ENCODE peak calls at places on chromosomes 3 and 15, in six cellular contexts. R is heart left ventricle, U is ovary, Y is tibial nerve, O is Peyer's patch, F is breast epithelium. B is an unnamed sample. For H3K4me1, the result is how much of the 10 kb centered on the place peaks cover.

GRCh38 chr3:173725507-173725906 is 328.0 kb downstream of the NLGN1 start:
- DNase-seq in R (no peak), U (no peak), Y (no peak), O (no peak), F (no peak), B (no peak)

GRCh38 chr3:105686324-105686897 is 182.4 kb downstream of the CBLB start:
- DNase-seq in R (no peak), U (no peak), Y (no peak), O (no peak), F (no peak), B (no peak)

GRCh38 chr3:47266709-47267489 is 15.7 kb downstream of the KIF9 start:
- DNase-seq in R (peak), U (peak), Y (peak), O (peak), F (peak), B (peak)

GRCh38 chr3:113062717-113063116 is 71.9 kb downstream of the GTPBP8 start:
- DNase-seq in R (no peak), U (no peak), Y (no peak), O (no peak), F (no peak), B (no peak)

GRCh38 chr3:183560607-183561006 is 5.1 kb upstream of the KLHL6 start:
- DNase-seq in R (no peak), U (no peak), Y (no peak), O (peak), F (no peak), B (no peak)

GRCh38 chr3:138875754-138876664 is 41.3 kb upstream of the PIK3CB start:
- DNase-seq in R (no peak), U (no peak), Y (no peak), O (no peak), F (no peak), B (no peak)

GRCh38 chr3:126129408-126129891 is 45.5 kb upstream of the SLC41A3 start:
- DNase-seq in R (no peak), U (no peak), Y (no peak), O (no peak), F (peak), B (peak)

GRCh38 chr3:12670789-12671450 is 7.0 kb upstream of the RAF1 start:
- DNase-seq in R (no peak), U (no peak), Y (no peak), O (no peak), F (no peak), B (peak)

GRCh38 chr15:68812596-68813548 is 7.8 kb downstream of the ANP32A start:
- DNase-seq in R (no peak), U (no peak), Y (no peak), O (no peak), F (peak), B (no peak)

GRCh38 chr3:45748068-45748467 is 48.3 kb downstream of the SLC6A20 start:
- DNase-seq in R (no peak), U (no peak), Y (no peak), O (no peak), F (no peak), B (no peak)

GRCh38 chr15:69311319-69311721 is 12.6 kb downstream of the PAQR5 start:
- DNase-seq in R (no peak), U (no peak), Y (no peak), O (no peak), F (no peak), B (no peak)

GRCh38 chr3:111917300-111917699 is 58.2 kb downstream of the PHLDB2 start:
- DNase-seq in R (no peak), U (no peak), Y (no peak), O (no peak), F (no peak), B (no peak)

GRCh38 chr15:79560384-79560783 is 128.2 kb downstream of the MINAR1 start:
- DNase-seq in R (no peak), U (no peak), Y (no peak), O (no peak), F (no peak), B (no peak)

GRCh38 chr3:63975705-63976104 is 47.6 kb downstream of the PSMD6 start:
- DNase-seq in R (peak), U (no peak), Y (peak), O (no peak), F (no peak), B (peak)

GRCh38 chr3:187954486-187955075 is 199.4 kb upstream of the LPP start:
- DNase-seq in R (no peak), U (no peak), Y (no peak), O (no peak), F (no peak), B (no peak)

GRCh38 chr3:172257638-172258400 is 190.4 kb downstream of the GHSR start:
- DNase-seq in R (no peak), U (no peak), Y (no peak), O (no peak), F (no peak), B (no peak)

GRCh38 chr3:172256101-172256687 is 192.1 kb downstream of the GHSR start:
- DNase-seq in R (peak), U (peak), Y (peak), O (no peak), F (no peak), B (no peak)

GRCh38 chr3:172251211-172251610 is 197.0 kb downstream of the GHSR start:
- DNase-seq in R (no peak), U (no peak), Y (no peak), O (no peak), F (no peak), B (no peak)

GRCh38 chr3:172253200-172253599 is 195.1 kb downstream of the GHSR start:
- DNase-seq in R (no peak), U (no peak), Y (no peak), O (no peak), F (no peak), B (no peak)

DNA sequence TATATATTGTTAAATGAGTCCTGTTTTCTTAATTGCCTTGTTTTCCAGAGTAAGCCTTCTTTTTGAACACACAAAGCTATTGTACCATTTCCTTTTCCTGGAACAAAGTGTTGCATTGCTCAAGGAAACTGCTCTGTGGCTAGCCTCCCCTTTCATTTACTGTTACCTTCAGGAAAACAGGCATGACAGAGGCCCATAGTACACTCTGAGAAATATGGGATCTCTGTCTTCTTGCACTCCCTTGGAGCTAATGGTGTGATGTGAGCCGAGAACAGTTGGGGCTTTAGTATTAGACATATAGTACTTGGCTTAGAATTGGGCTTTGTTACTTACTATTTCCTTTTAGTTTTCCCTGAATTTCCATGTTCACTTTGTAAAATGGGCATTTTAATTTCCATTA is 193.7 kb downstream of the GHSR start:
- DNase-seq in R (no peak), U (no peak), Y (no peak), O (no peak), F (no peak), B (no peak)
- H3K4me1 ChIP-seq in R (under half), U (under half), Y (under half), O (under half), F (under half), B (under half)

GRCh38 chr3:43893721-43894120 is 203.0 kb downstream of the ABHD5 start:
- DNase-seq in R (no peak), U (no peak), Y (no peak), O (no peak), F (no peak), B (no peak)
- H3K4me3 ChIP-seq in R (peak), U (peak), Y (peak), O (peak), F (peak), B (no peak)

DNA sequence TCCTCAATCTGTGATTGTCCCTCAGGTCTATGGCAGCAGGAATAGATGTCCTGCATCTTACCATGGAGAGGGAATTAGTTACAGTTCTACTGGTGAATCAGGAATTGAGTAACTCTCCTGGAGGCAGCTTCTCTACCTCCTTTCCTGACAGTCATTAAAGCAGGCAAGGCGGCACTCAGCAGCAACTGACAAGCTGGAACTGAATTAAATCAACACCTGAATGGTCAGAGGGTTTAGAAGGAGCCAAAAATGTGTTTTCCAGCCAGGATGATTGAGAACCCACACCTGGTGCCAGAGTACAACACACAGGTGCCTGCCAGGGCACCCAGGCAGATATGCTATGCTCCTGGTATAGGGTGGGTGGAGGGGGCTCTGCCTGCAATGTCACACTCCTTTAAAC is 43.1 kb upstream of the TIPARP start:
- DNase-seq in R (no peak), U (no peak), Y (no peak), O (no peak), F (no peak), B (no peak)
- TF ChIP-seq POLR2A in R (no peak), U (no peak), Y (no peak), O (no peak), F (no peak), B (no peak)

GRCh38 chr15:66707310-66708160 is 5.5 kb downstream of the SMAD6 start:
- DNase-seq in R (peak), U (peak), Y (no peak), O (no peak), F (no peak), B (peak)
- H3K4me1 ChIP-seq in R (under half), U (under half), Y (half or more), O (under half), F (under half), B (under half)

DNA sequence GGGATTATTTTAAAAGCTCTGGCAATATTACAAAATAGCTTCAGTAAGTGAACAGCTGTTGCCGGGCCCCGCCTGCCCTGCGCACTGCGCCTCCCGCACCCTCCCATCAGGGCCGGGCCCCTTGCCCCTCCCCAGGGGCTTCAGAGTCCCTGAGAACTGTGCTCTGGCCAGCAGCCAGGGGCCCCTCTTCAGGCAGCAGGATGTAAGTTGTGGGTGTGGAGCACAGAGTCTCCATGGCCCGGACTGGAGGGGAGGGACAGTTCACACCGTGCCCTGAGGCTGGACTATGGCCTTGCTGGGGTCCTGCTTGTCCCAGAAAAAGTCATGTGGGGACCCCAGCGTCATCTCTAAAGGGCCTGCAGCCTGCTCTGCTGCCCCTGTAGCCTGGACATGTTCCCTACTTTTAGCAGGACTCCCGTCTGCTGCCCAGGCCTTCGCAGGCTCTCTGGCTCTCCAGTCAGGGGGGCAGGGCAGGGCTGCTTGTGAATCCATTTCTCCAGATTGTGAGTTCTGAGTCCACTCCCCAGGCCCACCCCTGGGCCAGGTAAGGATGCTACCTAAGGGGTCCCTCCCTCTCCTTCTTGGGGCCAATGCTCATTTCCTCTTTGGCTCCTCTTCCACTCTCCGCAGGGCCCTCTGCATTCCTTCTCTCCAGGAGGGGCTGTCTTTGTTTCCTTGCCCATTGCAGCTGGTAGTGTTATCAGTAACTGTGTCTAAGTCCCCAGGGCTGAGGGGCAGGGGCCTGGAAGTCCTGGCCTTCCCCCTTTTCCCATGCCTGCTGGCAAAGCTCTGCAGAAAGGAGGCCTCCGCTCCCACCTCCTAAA is 12.8 kb upstream of the CACNA2D2 start:
- DNase-seq in R (peak), U (peak), Y (no peak), O (peak), F (no peak), B (no peak)
- H3K4me3 ChIP-seq in R (no peak), U (no peak), Y (peak), O (no peak), F (no peak), B (no peak)